ENCODE peak calls at places on chromosomes 12 and 14, in six cellular contexts. E, Q, B, C, G and S are unnamed samples.

GRCh38 chr14:93219103-93219726 is 12.2 kb downstream of the UBR7 start:
- DNase-seq in C (peak), B (peak), G (peak), E (peak), Q (peak), S (peak)

GRCh38 chr12:98894412-98895085 is 249.5 kb downstream of the APAF1 start:
- DNase-seq in B (peak), G (no peak), E (no peak), C (no peak), Q (no peak), S (no peak)

GRCh38 chr12:53115112-53115890 is 12.0 kb downstream of the SOAT2 start:
- DNase-seq in C (no peak), E (no peak), B (no peak), Q (no peak), G (no peak), S (peak)

GRCh38 chr14:54350196-54350595 is 46.6 kb upstream of the CDKN3 start:
- DNase-seq in B (no peak), Q (no peak), C (peak), G (no peak), E (no peak), S (peak)

GRCh38 chr14:93303659-93304058 is 29.2 kb downstream of the BTBD7 start:
- DNase-seq in G (no peak), B (no peak), E (no peak), C (no peak), Q (peak), S (peak)

GRCh38 chr14:54025661-54026060 is 69.0 kb upstream of the BMP4 start:
- DNase-seq in E (no peak), G (peak), C (peak), B (no peak), Q (peak), S (peak)

GRCh38 chr12:119699199-119699765 is 31.3 kb downstream of the PRKAB1 start:
- DNase-seq in B (no peak), C (no peak), Q (no peak), G (no peak), E (peak), S (no peak)

GRCh38 chr14:39946796-39947195 is 514.6 kb upstream of the FBXO33 start:
- DNase-seq in B (no peak), Q (no peak), C (peak), E (no peak), G (no peak), S (no peak)

GRCh38 chr12:104632724-104633181 is 176.0 kb downstream of the CHST11 start:
- DNase-seq in E (peak), Q (no peak), C (peak), G (no peak), B (no peak), S (peak)

GRCh38 chr12:96396914-96397313 is 3.3 kb downstream of the CDK17 start:
- DNase-seq in B (no peak), E (no peak), C (no peak), Q (no peak), G (no peak), S (no peak)

GRCh38 chr12:102948941-102949352 is 8.5 kb upstream of the ASCL1 start:
- DNase-seq in E (peak), C (peak), Q (peak), B (peak), G (peak), S (peak)

GRCh38 chr14:88490168-88490567 is 64.6 kb downstream of the PTPN21 start:
- DNase-seq in Q (no peak), B (no peak), G (no peak), E (no peak), C (no peak), S (no peak)

GRCh38 chr12:1518763-1519516 is 75.4 kb downstream of the FBXL14 start:
- DNase-seq in G (peak), B (peak), C (peak), E (peak), Q (no peak), S (no peak)

GRCh38 chr12:9651265-9651729 is 18.2 kb upstream of the CLEC2D start:
- DNase-seq in C (peak), G (no peak), B (no peak), E (peak), Q (no peak), S (no peak)

GRCh38 chr12:56487448-56488040 is 417 bp downstream of the GLS2 start:
- DNase-seq in B (peak), E (no peak), C (peak), G (peak), Q (peak), S (peak)

GRCh38 chr14:95311752-95312151 is 8.0 kb downstream of the CLMN start:
- DNase-seq in Q (no peak), C (peak), E (no peak), G (no peak), B (no peak), S (no peak)

GRCh38 chr12:19307451-19307850 is 131.8 kb upstream of the AEBP2 start:
- DNase-seq in Q (no peak), C (no peak), B (no peak), E (no peak), G (no peak), S (no peak)